ENCODE peak calls at places on chromosomes 11 and 22, in six cellular contexts. W is sigmoid colon, S is aorta, H is left lung, X is H9, E is GM23338. I is an unnamed sample.

GRCh38 chr11:133576351-133576750 is 44.0 kb upstream of the OPCML start:
- DNase-seq in W (no peak), S (no peak), H (no peak), X (peak), E (peak), I (no peak)

GRCh38 chr11:64144587-64145295 is 21.2 kb downstream of the MACROD1 start:
- DNase-seq in W (no peak), S (no peak), H (no peak), X (no peak), E (no peak), I (no peak)

GRCh38 chr11:69471329-69472052 is 10.0 kb upstream of the LINC01488 start:
- DNase-seq in W (no peak), S (peak), H (no peak), X (no peak), E (peak), I (no peak)

GRCh38 chr22:27867114-27867957 is 51.7 kb downstream of the PITPNB start:
- DNase-seq in W (no peak), S (no peak), H (no peak), X (no peak), E (no peak), I (no peak)

GRCh38 chr11:22163394-22163797 is 29.5 kb upstream of the ANO5 start:
- DNase-seq in W (peak), S (peak), H (peak), X (no peak), E (no peak), I (no peak)

GRCh38 chr11:131746201-131746600 is 375.8 kb downstream of the NTM start:
- DNase-seq in W (no peak), S (no peak), H (no peak), X (no peak), E (no peak), I (no peak)

GRCh38 chr11:111269146-111269868 is 23.8 kb downstream of the POU2AF2 start:
- DNase-seq in W (no peak), S (no peak), H (no peak), X (no peak), E (no peak), I (no peak)

GRCh38 chr22:31726692-31727091 is 23.2 kb downstream of the PRR14L start:
- DNase-seq in W (no peak), S (no peak), H (no peak), X (no peak), E (no peak), I (no peak)

GRCh38 chr22:41713004-41713403 is 13.7 kb downstream of the MEI1 start:
- DNase-seq in W (no peak), S (no peak), H (no peak), X (no peak), E (no peak), I (no peak)

GRCh38 chr11:119115484-119116234 is 5.7 kb upstream of the HINFP start:
- DNase-seq in W (no peak), S (peak), H (peak), X (peak), E (peak), I (peak)

GRCh38 chr11:102438311-102439062 is 14.1 kb downstream of the TMEM123 start:
- DNase-seq in W (no peak), S (no peak), H (no peak), X (no peak), E (no peak), I (no peak)

GRCh38 chr11:30285416-30286121 is 37.3 kb upstream of the ARL14EP start:
- DNase-seq in W (no peak), S (no peak), H (no peak), X (no peak), E (no peak), I (no peak)

GRCh38 chr11:26025680-26026079 is 306.2 kb upstream of the ANO3 start:
- DNase-seq in W (no peak), S (no peak), H (no peak), X (no peak), E (no peak), I (no peak)

GRCh38 chr22:22085702-22086500 is 103.3 kb upstream of the TOP3B start:
- DNase-seq in W (no peak), S (no peak), H (peak), X (no peak), E (no peak), I (no peak)

GRCh38 chr11:11845551-11845950 is 3.8 kb downstream of the USP47 start:
- DNase-seq in W (no peak), S (no peak), H (no peak), X (no peak), E (no peak), I (no peak)

GRCh38 chr11:92302766-92303165 is 78.1 kb downstream of the FAT3 start:
- DNase-seq in W (no peak), S (no peak), H (no peak), X (no peak), E (no peak), I (no peak)
- H3K27ac ChIP-seq in W (no peak), S (no peak), H (no peak), X (no peak), E (peak), I (no peak)

DNA sequence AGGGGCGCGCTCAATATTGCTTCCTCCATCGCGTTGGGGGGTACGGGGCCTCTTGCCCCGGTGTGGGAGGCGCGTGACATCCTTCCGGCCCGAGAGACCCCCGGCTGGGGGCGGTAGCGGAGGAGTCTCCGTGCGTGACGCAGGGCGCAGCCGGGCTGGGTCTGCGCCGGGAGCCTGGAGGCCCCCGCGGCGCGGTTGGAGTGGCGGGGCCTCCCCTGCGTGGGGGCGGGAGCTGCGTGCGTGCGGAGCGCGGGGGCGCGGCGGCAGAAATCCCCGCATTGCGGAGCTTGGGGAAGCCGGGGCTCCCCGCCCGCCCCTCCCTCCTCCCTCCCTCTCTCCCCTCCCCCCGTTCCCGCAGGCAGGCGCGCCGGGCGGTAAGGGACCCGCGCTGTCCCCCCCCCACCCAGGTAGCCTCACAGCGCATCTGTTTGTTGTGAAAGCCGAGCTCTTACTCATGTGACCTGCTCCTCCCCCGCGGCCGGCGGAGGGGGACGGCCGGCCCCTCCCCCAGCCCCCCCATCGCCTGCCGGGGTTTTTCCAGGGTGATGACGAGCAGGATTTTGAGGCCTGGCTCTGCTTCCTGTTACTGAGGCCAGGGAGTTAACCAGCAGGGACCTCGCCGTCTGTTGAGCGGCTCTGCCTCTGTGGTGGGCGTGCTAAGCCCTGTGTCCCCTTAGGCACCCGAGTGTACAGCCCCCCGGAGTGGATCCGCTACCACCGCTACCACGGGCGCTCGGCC is 1.6 kb downstream of the PIM3 start:
- DNase-seq in W (peak), S (peak), H (peak), X (peak), E (peak), I (peak)
- H3K27ac ChIP-seq in W (peak), S (no peak), H (peak), X (no peak), E (peak), I (peak)

DNA sequence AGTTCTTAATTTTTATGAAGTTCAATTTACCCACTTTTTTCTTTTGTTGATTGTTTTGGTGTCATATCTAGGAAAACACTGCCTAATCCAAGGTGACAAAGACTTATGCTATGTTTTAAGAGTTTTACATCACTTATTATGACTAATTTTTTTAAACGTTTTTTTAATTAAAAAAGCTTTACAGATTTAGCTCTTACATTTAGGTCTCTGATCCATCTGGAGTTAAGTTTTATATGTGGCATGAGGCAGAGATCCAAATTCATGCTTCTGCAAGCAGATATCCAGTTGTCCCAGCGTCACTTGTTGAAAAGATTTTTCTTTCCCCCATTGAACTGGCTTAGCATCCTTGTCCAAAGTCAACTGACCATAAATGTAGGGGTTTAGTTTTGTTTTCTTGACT is 72.6 kb downstream of the PACSIN2 start:
- DNase-seq in W (no peak), S (no peak), H (no peak), X (no peak), E (no peak), I (no peak)
- H3K27ac ChIP-seq in W (no peak), S (no peak), H (no peak), X (no peak), E (no peak), I (no peak)

GRCh38 chr11:70660889-70661197 is 262.5 kb downstream of the CTTN start:
- DNase-seq in W (no peak), S (no peak), H (no peak), X (no peak), E (no peak), I (no peak)
- H3K27ac ChIP-seq in W (no peak), S (no peak), H (no peak), X (no peak), E (no peak), I (no peak)

DNA sequence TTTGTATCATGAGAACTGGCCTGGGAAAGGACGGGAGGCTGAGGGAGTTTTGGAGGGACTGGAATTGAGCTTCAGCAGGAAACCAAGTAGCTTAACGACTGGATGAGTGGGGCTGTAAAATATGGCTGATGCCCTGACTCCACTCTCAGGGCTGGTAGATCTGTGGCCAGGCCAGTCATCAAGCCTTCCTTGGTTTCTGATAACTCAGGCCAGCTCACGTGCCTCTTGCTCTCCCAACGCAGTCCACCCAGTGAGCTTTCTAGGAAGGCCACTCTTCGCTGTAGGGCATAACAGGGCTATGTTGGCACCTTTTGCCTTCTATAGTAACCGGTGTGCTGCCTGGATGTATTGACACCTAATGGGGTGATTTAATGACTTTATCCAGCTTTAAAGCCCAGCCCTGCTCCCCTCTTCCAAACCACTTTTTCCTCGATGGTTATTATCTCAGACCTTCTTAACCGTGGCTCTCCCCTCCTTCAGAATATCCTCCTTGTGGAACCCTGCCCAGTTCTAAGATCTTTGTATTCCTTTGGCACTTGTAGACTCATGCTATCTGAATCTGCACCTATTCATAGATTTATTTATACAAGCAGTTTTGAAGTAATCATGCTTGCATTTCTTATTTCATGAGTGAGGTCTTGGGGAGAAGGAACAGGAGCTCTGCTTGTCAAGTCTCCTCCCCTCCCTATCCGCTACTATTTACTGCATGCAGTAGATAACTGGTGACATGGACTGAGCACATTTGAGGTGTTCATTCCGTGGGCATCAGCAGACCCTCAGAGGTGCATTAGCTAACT is 5.6 kb upstream of the MADD start:
- DNase-seq in W (no peak), S (no peak), H (no peak), X (no peak), E (no peak), I (no peak)
- H3K27ac ChIP-seq in W (no peak), S (no peak), H (no peak), X (no peak), E (no peak), I (no peak)

GRCh38 chr22:47091921-47092700 is 329.7 kb downstream of the TBC1D22A start:
- DNase-seq in W (no peak), S (no peak), H (no peak), X (no peak), E (no peak), I (no peak)
- H3K27ac ChIP-seq in W (no peak), S (no peak), H (no peak), X (no peak), E (no peak), I (no peak)

DNA sequence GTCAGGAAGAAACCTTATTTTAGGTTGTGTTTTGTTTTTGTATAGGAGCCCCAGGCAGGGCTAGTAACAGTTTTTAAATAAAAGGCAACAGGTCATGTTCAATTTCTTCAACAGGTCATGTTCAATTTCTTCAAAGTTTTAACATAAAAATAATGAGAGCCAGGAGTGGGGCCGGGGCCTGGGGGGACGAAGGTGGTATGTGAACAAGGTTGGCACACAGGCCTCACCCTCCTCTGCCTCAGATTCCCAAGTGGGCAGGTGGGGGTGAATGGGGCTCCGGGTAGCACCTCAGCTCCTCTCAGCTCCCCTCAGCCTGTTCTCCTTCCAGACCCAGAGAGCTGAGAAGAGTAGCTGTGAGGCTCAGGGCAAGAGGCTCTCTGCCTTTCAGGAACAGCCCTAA is 4.4 kb downstream of the DERL3 start:
- DNase-seq in W (peak), S (no peak), H (no peak), X (no peak), E (no peak), I (no peak)
- H3K27ac ChIP-seq in W (no peak), S (no peak), H (no peak), X (no peak), E (no peak), I (no peak)

GRCh38 chr22:46073683-46074504 is 76.4 kb upstream of the PPARA start:
- DNase-seq in W (peak), S (peak), H (peak), X (no peak), E (no peak), I (no peak)

GRCh38 chr22:46071451-46072029 is 78.8 kb upstream of the PPARA start:
- DNase-seq in W (peak), S (peak), H (peak), X (peak), E (peak), I (peak)

GRCh38 chr22:46074771-46075551 is 75.4 kb upstream of the PPARA start:
- DNase-seq in W (peak), S (peak), H (peak), X (no peak), E (peak), I (no peak)

GRCh38 chr22:46072030-46072881 is 78.1 kb upstream of the PPARA start:
- DNase-seq in W (peak), S (peak), H (peak), X (peak), E (peak), I (no peak)

GRCh38 chr22:46072981-46073682 is 77.2 kb upstream of the PPARA start:
- DNase-seq in W (peak), S (peak), H (peak), X (no peak), E (no peak), I (no peak)
- H3K27ac ChIP-seq in W (peak), S (peak), H (peak), X (no peak), E (no peak), I (no peak)

I was measured in CD4-positive, alpha-beta memory T cell.